ENCODE peak calls at places on chromosomes 2 and 18, in eight cellular contexts. U is cardiac septum, Q is endothelial cell, D is GM23248, G is KBM-7, L is fibroblast of gingiva, B is ecto neural progenitor cell, T is EL. N is an unnamed sample.

GRCh38 chr2:108978709-108979111 is 10.3 kb downstream of the EDAR start:
- DNase-seq in U (no peak), Q (no peak), D (no peak), G (no peak), L (no peak), B (no peak), T (no peak), N (no peak)

GRCh38 chr18:7567487-7568425 is 640 bp downstream of the PTPRM start:
- DNase-seq in U (peak; percentile 78), Q (peak; percentile 47), D (peak; percentile 89), G (peak; percentile 49), L (peak; percentile 62), B (peak; percentile 81), T (peak; percentile 65), N (peak; percentile 51)

GRCh38 chr2:233571462-233571861 is 4.9 kb upstream of the USP40 start:
- DNase-seq in U (no peak), Q (no peak), D (no peak), G (no peak), L (no peak), B (no peak), T (no peak), N (no peak)

GRCh38 chr2:38155-38554 is 8.2 kb downstream of the FAM110C start:
- DNase-seq in U (no peak), Q (no peak), D (peak; percentile 30), G (no peak), L (no peak), B (no peak), T (peak; percentile 0), N (peak; percentile 63)

GRCh38 chr2:122236152-122236892 is 480.9 kb downstream of the TSN start:
- DNase-seq in U (no peak), Q (no peak), D (peak; percentile 91), G (no peak), L (peak; percentile 77), B (no peak), T (peak; percentile 72), N (peak; percentile 98)

GRCh38 chr2:197969391-197969893 is 165.0 kb downstream of the PLCL1 start:
- DNase-seq in U (no peak), Q (no peak), D (peak; percentile 84), G (no peak), L (peak; percentile 16), B (no peak), T (peak; percentile 75), N (no peak)

GRCh38 chr2:149399934-149400615 is 69.7 kb downstream of the LYPD6 start:
- DNase-seq in U (no peak), Q (no peak), D (no peak), G (no peak), L (no peak), B (no peak), T (no peak), N (no peak)

GRCh38 chr2:37324786-37325624 is at the start of gene PRKD3:
- DNase-seq in U (peak; percentile 77), Q (peak; percentile 81), D (peak; percentile 70), G (peak; percentile 69), L (peak; percentile 39), B (no peak), T (peak; percentile 75), N (peak; percentile 69)

GRCh38 chr2:240149943-240150784 is 9.7 kb upstream of the OTOS start:
- DNase-seq in U (no peak), Q (peak; percentile 69), D (peak; percentile 62), G (peak; percentile 37), L (no peak), B (peak; percentile 79), T (peak; percentile 20), N (peak; percentile 55)

GRCh38 chr2:215664847-215665525 is 229.1 kb upstream of the FN1 start:
- DNase-seq in U (no peak), Q (no peak), D (peak; percentile 96), G (no peak), L (peak; percentile 88), B (no peak), T (peak; percentile 92), N (peak; percentile 89)

GRCh38 chr2:111042772-111043771 is 77.6 kb upstream of the BCL2L11 start:
- DNase-seq in U (no peak), Q (no peak), D (no peak), G (no peak), L (no peak), B (peak; percentile 32), T (no peak), N (no peak)

GRCh38 chr2:112700004-112700667 is 20.7 kb upstream of the NT5DC4 start:
- DNase-seq in U (no peak), Q (no peak), D (no peak), G (peak; percentile 76), L (peak; percentile 37), B (no peak), T (no peak), N (no peak)

GRCh38 chr18:63237911-63238710 is 81.5 kb downstream of the BCL2 start:
- DNase-seq in U (no peak), Q (no peak), D (peak; percentile 92), G (no peak), L (peak; percentile 86), B (peak; percentile 60), T (peak; percentile 90), N (peak; percentile 74)

GRCh38 chr2:28394331-28394877 is 1.7 kb downstream of the FOSL2 start:
- DNase-seq in U (peak; percentile 80), Q (no peak), D (peak; percentile 82), G (no peak), L (peak; percentile 62), B (peak; percentile 55), T (peak; percentile 54), N (peak; percentile 77)